ENCODE peak calls at places on chromosomes 6 and 20, in seven cellular contexts. One of them, this sample, is unnamed.

GRCh38 chr20:32636278-32636677 is 37.5 kb downstream of the C20orf203 start:
- DNase-seq in activated CD4-positive, alpha-beta T cell treated with anti-CD3 and anti-CD28 coated beads, Interleukin-2, amount 50 U/mL, for 24 hours: no peak
- DNase-seq in NCI-H1105: no peak
- DNase-seq in NCI-H2081: no peak
- DNase-seq in dorsolateral prefrontal cortex: no peak
- DNase-seq in NB4: no peak
- DNase-seq in activated T-cell treated with anti-CD3 and anti-CD28 coated beads, Interleukin-2, amount 50 U/mL, for 1 hour: no peak
- DNase-seq in this sample: no peak

GRCh38 chr6:36826520-36827227 is 12.6 kb downstream of the CPNE5 start:
- DNase-seq in activated CD4-positive, alpha-beta T cell treated with anti-CD3 and anti-CD28 coated beads, Interleukin-2, amount 50 U/mL, for 24 hours: no peak
- DNase-seq in NCI-H1105: no peak
- DNase-seq in NCI-H2081: no peak
- DNase-seq in dorsolateral prefrontal cortex: no peak
- DNase-seq in NB4: peak
- DNase-seq in activated T-cell treated with anti-CD3 and anti-CD28 coated beads, Interleukin-2, amount 50 U/mL, for 1 hour: no peak
- DNase-seq in this sample: no peak

GRCh38 chr6:23213651-23214050 is 644.3 kb downstream of the HDGFL1 start:
- DNase-seq in activated CD4-positive, alpha-beta T cell treated with anti-CD3 and anti-CD28 coated beads, Interleukin-2, amount 50 U/mL, for 24 hours: no peak
- DNase-seq in NCI-H1105: no peak
- DNase-seq in NCI-H2081: no peak
- DNase-seq in dorsolateral prefrontal cortex: no peak
- DNase-seq in NB4: no peak
- DNase-seq in activated T-cell treated with anti-CD3 and anti-CD28 coated beads, Interleukin-2, amount 50 U/mL, for 1 hour: no peak
- DNase-seq in this sample: no peak

GRCh38 chr6:26552205-26552604 is 14.0 kb downstream of the HMGN4 start:
- DNase-seq in activated CD4-positive, alpha-beta T cell treated with anti-CD3 and anti-CD28 coated beads, Interleukin-2, amount 50 U/mL, for 24 hours: no peak
- DNase-seq in NCI-H1105: no peak
- DNase-seq in NCI-H2081: no peak
- DNase-seq in dorsolateral prefrontal cortex: no peak
- DNase-seq in NB4: no peak
- DNase-seq in activated T-cell treated with anti-CD3 and anti-CD28 coated beads, Interleukin-2, amount 50 U/mL, for 1 hour: no peak
- DNase-seq in this sample: no peak

GRCh38 chr6:100730581-100730980 is 150.5 kb downstream of the ASCC3 start:
- DNase-seq in activated CD4-positive, alpha-beta T cell treated with anti-CD3 and anti-CD28 coated beads, Interleukin-2, amount 50 U/mL, for 24 hours: no peak
- DNase-seq in NCI-H1105: no peak
- DNase-seq in NCI-H2081: no peak
- DNase-seq in dorsolateral prefrontal cortex: no peak
- DNase-seq in NB4: peak
- DNase-seq in activated T-cell treated with anti-CD3 and anti-CD28 coated beads, Interleukin-2, amount 50 U/mL, for 1 hour: no peak
- DNase-seq in this sample: no peak

GRCh38 chr20:51807864-51808263 is 5.5 kb upstream of the SALL4 start:
- DNase-seq in activated CD4-positive, alpha-beta T cell treated with anti-CD3 and anti-CD28 coated beads, Interleukin-2, amount 50 U/mL, for 24 hours: no peak
- DNase-seq in NCI-H1105: no peak
- DNase-seq in NCI-H2081: no peak
- DNase-seq in dorsolateral prefrontal cortex: no peak
- DNase-seq in NB4: no peak
- DNase-seq in activated T-cell treated with anti-CD3 and anti-CD28 coated beads, Interleukin-2, amount 50 U/mL, for 1 hour: no peak
- DNase-seq in this sample: no peak

GRCh38 chr20:48567145-48567544 is 260.7 kb downstream of the PREX1 start:
- DNase-seq in activated CD4-positive, alpha-beta T cell treated with anti-CD3 and anti-CD28 coated beads, Interleukin-2, amount 50 U/mL, for 24 hours: no peak
- DNase-seq in NCI-H1105: no peak
- DNase-seq in NCI-H2081: no peak
- DNase-seq in dorsolateral prefrontal cortex: no peak
- DNase-seq in NB4: no peak
- DNase-seq in activated T-cell treated with anti-CD3 and anti-CD28 coated beads, Interleukin-2, amount 50 U/mL, for 1 hour: no peak
- DNase-seq in this sample: no peak

GRCh38 chr6:41053056-41053455 is at the start of gene APOBEC2:
- DNase-seq in activated CD4-positive, alpha-beta T cell treated with anti-CD3 and anti-CD28 coated beads, Interleukin-2, amount 50 U/mL, for 24 hours: no peak
- DNase-seq in NCI-H1105: no peak
- DNase-seq in NCI-H2081: no peak
- DNase-seq in dorsolateral prefrontal cortex: no peak
- DNase-seq in NB4: no peak
- DNase-seq in activated T-cell treated with anti-CD3 and anti-CD28 coated beads, Interleukin-2, amount 50 U/mL, for 1 hour: no peak
- DNase-seq in this sample: no peak

GRCh38 chr6:136669299-136669699 is 119.1 kb upstream of the MAP7 start:
- DNase-seq in activated CD4-positive, alpha-beta T cell treated with anti-CD3 and anti-CD28 coated beads, Interleukin-2, amount 50 U/mL, for 24 hours: no peak
- DNase-seq in NCI-H1105: peak
- DNase-seq in NCI-H2081: no peak
- DNase-seq in dorsolateral prefrontal cortex: no peak
- DNase-seq in NB4: no peak
- DNase-seq in activated T-cell treated with anti-CD3 and anti-CD28 coated beads, Interleukin-2, amount 50 U/mL, for 1 hour: no peak
- DNase-seq in this sample: no peak

GRCh38 chr6:112909781-112910180 is 562.7 kb downstream of the RFPL4B start:
- DNase-seq in activated CD4-positive, alpha-beta T cell treated with anti-CD3 and anti-CD28 coated beads, Interleukin-2, amount 50 U/mL, for 24 hours: no peak
- DNase-seq in NCI-H1105: no peak
- DNase-seq in NCI-H2081: no peak
- DNase-seq in dorsolateral prefrontal cortex: no peak
- DNase-seq in NB4: no peak
- DNase-seq in activated T-cell treated with anti-CD3 and anti-CD28 coated beads, Interleukin-2, amount 50 U/mL, for 1 hour: no peak
- DNase-seq in this sample: no peak

GRCh38 chr6:108174371-108175175 is 8.8 kb downstream of the NR2E1 start:
- DNase-seq in activated CD4-positive, alpha-beta T cell treated with anti-CD3 and anti-CD28 coated beads, Interleukin-2, amount 50 U/mL, for 24 hours: no peak
- DNase-seq in NCI-H1105: no peak
- DNase-seq in NCI-H2081: no peak
- DNase-seq in dorsolateral prefrontal cortex: no peak
- DNase-seq in NB4: peak
- DNase-seq in activated T-cell treated with anti-CD3 and anti-CD28 coated beads, Interleukin-2, amount 50 U/mL, for 1 hour: no peak
- DNase-seq in this sample: no peak

GRCh38 chr20:58839991-58840747 is 10.5 kb downstream of the GNAS-AS1 start:
- DNase-seq in activated CD4-positive, alpha-beta T cell treated with anti-CD3 and anti-CD28 coated beads, Interleukin-2, amount 50 U/mL, for 24 hours: no peak
- DNase-seq in NCI-H1105: no peak
- DNase-seq in NCI-H2081: no peak
- DNase-seq in dorsolateral prefrontal cortex: no peak
- DNase-seq in NB4: no peak
- DNase-seq in activated T-cell treated with anti-CD3 and anti-CD28 coated beads, Interleukin-2, amount 50 U/mL, for 1 hour: no peak
- DNase-seq in this sample: no peak

GRCh38 chr6:116397960-116398359 is 27.2 kb downstream of the DSE start:
- DNase-seq in activated CD4-positive, alpha-beta T cell treated with anti-CD3 and anti-CD28 coated beads, Interleukin-2, amount 50 U/mL, for 24 hours: no peak
- DNase-seq in NCI-H1105: no peak
- DNase-seq in NCI-H2081: no peak
- DNase-seq in dorsolateral prefrontal cortex: no peak
- DNase-seq in NB4: no peak
- DNase-seq in activated T-cell treated with anti-CD3 and anti-CD28 coated beads, Interleukin-2, amount 50 U/mL, for 1 hour: no peak
- DNase-seq in this sample: no peak

GRCh38 chr6:34560366-34561226 is 4.5 kb upstream of the SPDEF start:
- DNase-seq in activated CD4-positive, alpha-beta T cell treated with anti-CD3 and anti-CD28 coated beads, Interleukin-2, amount 50 U/mL, for 24 hours: no peak
- DNase-seq in NCI-H1105: peak
- DNase-seq in NCI-H2081: peak
- DNase-seq in dorsolateral prefrontal cortex: no peak
- DNase-seq in NB4: peak
- DNase-seq in activated T-cell treated with anti-CD3 and anti-CD28 coated beads, Interleukin-2, amount 50 U/mL, for 1 hour: no peak
- DNase-seq in this sample: no peak

GRCh38 chr6:135087803-135088202 is 33.2 kb upstream of the HBS1L start:
- DNase-seq in activated CD4-positive, alpha-beta T cell treated with anti-CD3 and anti-CD28 coated beads, Interleukin-2, amount 50 U/mL, for 24 hours: peak
- DNase-seq in NCI-H1105: no peak
- DNase-seq in NCI-H2081: no peak
- DNase-seq in dorsolateral prefrontal cortex: no peak
- DNase-seq in NB4: peak
- DNase-seq in activated T-cell treated with anti-CD3 and anti-CD28 coated beads, Interleukin-2, amount 50 U/mL, for 1 hour: peak
- DNase-seq in this sample: no peak